ENCODE peak calls at places on chromosomes 2 and 18, in nine cellular contexts. A is AG10803, K is A673, F is fibroblast of pulmonary artery, J is fibroblast of the aortic adventitia, P is GM12865, G is PC-9, M is cardiac muscle cell, N is suprapubic skin. L is an unnamed sample.

GRCh38 chr18:30903566-30903965 is 139.0 kb downstream of the DSC3 start:
- DNase-seq in A (no peak), K (no peak), F (no peak), J (no peak), P (peak; percentile 27), G (no peak), M (no peak), N (no peak), L (peak; percentile 99)

GRCh38 chr18:31825772-31826171 is 65.1 kb upstream of the SLC25A52 start:
- DNase-seq in A (no peak), K (no peak), F (no peak), J (no peak), P (peak; percentile 48), G (no peak), M (no peak), N (no peak), L (no peak)

GRCh38 chr18:77374106-77374505 is 124.5 kb downstream of the GALR1 start:
- DNase-seq in A (no peak), K (no peak), F (no peak), J (no peak), P (no peak), G (no peak), M (no peak), N (no peak), L (no peak)

GRCh38 chr18:9321017-9321452 is 13.5 kb upstream of the TWSG1 start:
- DNase-seq in A (peak; percentile 80), K (peak; percentile 66), F (peak; percentile 69), J (peak; percentile 78), P (no peak), G (no peak), M (peak; percentile 81), N (no peak), L (no peak)

GRCh38 chr18:11849845-11850747 is 1.1 kb upstream of the CHMP1B start:
- DNase-seq in A (peak; percentile 94), K (peak; percentile 63), F (peak; percentile 95), J (peak; percentile 93), P (peak; percentile 5), G (peak; percentile 93), M (peak; percentile 96), N (peak; percentile 90), L (peak; percentile 91)

GRCh38 chr2:120761164-120761861 is 25.6 kb downstream of the GLI2 start:
- DNase-seq in A (no peak), K (no peak), F (no peak), J (no peak), P (no peak), G (no peak), M (no peak), N (peak; percentile 72), L (no peak)

GRCh38 chr2:111017034-111017640 is 103.6 kb upstream of the BCL2L11 start:
- DNase-seq in A (no peak), K (no peak), F (no peak), J (no peak), P (no peak), G (no peak), M (no peak), N (no peak), L (no peak)

GRCh38 chr2:10009811-10010781 is 33.3 kb upstream of the KLF11 start:
- DNase-seq in A (peak; percentile 81), K (no peak), F (peak; percentile 36), J (peak; percentile 67), P (no peak), G (no peak), M (peak; percentile 77), N (peak; percentile 75), L (no peak)

GRCh38 chr18:3051718-3052410 is 38.9 kb upstream of the LPIN2 start:
- DNase-seq in A (no peak), K (no peak), F (no peak), J (no peak), P (no peak), G (peak; percentile 92), M (no peak), N (no peak), L (peak; percentile 47)

GRCh38 chr18:48820483-48821250 is 130.1 kb downstream of the SMAD7 start:
- DNase-seq in A (no peak), K (no peak), F (no peak), J (no peak), P (peak; percentile 93), G (no peak), M (no peak), N (peak; percentile 78), L (no peak)

GRCh38 chr2:117936871-117937428 is 76.9 kb downstream of the CCDC93 start:
- DNase-seq in A (peak; percentile 21), K (no peak), F (no peak), J (peak; percentile 15), P (no peak), G (no peak), M (peak; percentile 18), N (no peak), L (no peak)

GRCh38 chr2:232843860-232844259 is 26.2 kb upstream of the SNORC start:
- DNase-seq in A (no peak), K (no peak), F (no peak), J (no peak), P (no peak), G (no peak), M (no peak), N (no peak), L (no peak)

GRCh38 chr18:76365561-76365960 is 129.5 kb downstream of the ZNF516 start:
- DNase-seq in A (no peak), K (no peak), F (no peak), J (no peak), P (no peak), G (no peak), M (no peak), N (no peak), L (no peak)

DNA sequence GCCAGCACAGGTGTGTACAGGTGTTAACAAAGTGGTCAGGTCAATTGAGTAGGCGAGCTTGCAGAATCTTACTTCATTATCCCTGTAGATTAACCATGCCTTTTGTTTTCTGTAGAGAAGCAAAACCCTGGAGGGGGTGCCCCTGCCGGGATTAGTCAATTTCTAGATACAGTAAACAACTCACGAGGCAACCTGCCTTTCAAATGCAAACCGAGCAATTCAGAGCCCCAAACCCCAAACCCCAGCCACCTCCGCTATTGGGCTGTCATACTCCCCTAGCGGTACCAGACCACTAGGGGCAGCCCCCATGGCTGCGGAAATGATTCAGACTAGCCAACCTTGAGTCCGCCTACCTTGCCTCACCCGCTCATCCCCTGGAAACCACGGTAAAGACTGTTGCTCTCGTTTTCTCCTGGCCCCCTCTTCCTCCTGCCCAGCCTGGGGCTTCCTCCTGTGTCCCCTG is 61.4 kb upstream of the KIF5C start:
- DNase-seq in A (no peak), K (no peak), F (no peak), J (no peak), P (peak; percentile 90), G (no peak), M (no peak), N (no peak), L (no peak)
- TF ChIP-seq CTCF in A (no peak), K (no peak), F (no peak), J (no peak), P (peak; percentile 74), G (no peak), M (no peak), N (no peak), L (no peak)

DNA sequence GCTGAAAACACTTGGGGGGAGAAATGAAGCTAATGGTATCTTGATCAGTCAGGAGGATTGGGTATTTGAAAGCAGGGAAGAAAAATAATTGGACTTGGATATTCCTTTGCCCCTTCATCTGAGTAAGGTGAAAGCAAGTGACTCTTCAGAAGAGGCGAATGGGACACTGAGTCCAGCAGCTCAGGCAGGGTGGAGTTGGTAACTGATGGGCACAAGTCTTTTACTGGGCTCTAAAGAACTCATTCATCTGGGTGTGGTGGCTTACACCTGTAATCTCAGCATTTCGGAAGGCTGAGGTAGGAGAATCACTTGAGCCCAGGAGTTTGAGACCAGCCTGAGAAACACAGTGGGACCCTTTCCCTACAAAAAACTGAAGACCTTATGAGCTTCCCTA is 11.2 kb downstream of the CFLAR start:
- DNase-seq in A (no peak), K (no peak), F (no peak), J (no peak), P (peak; percentile 61), G (no peak), M (no peak), N (no peak), L (no peak)
- H3K4me3 ChIP-seq in A (peak overlapping the region; percentile 36), K (peak overlapping the region; percentile 16), F (peak overlapping the region; percentile 21), J (no peak overlapping the region), P (peak overlapping the region; percentile 88), G (no peak overlapping the region), M (no peak overlapping the region), N (peak overlapping the region; percentile 36), L (no peak overlapping the region)

GRCh38 chr2:132437852-132438649 is 21.4 kb downstream of the GPR39 start:
- DNase-seq in A (no peak), K (no peak), F (no peak), J (no peak), P (no peak), G (no peak), M (no peak), N (no peak), L (no peak)

GRCh38 chr2:132441051-132441450 is 24.4 kb downstream of the GPR39 start:
- DNase-seq in A (no peak), K (peak; percentile 25), F (no peak), J (no peak), P (no peak), G (no peak), M (no peak), N (no peak), L (no peak)

GRCh38 chr2:132438650-132439030 is 22.0 kb downstream of the GPR39 start:
- DNase-seq in A (peak; percentile 76), K (peak; percentile 91), F (peak; percentile 86), J (peak; percentile 87), P (no peak), G (peak; percentile 98), M (peak; percentile 58), N (no peak), L (peak; percentile 98)

GRCh38 chr2:132443106-132443505 is 26.5 kb downstream of the GPR39 start:
- DNase-seq in A (no peak), K (no peak), F (no peak), J (no peak), P (no peak), G (no peak), M (no peak), N (no peak), L (no peak)

GRCh38 chr2:132439703-132440398 is 23.2 kb downstream of the GPR39 start:
- DNase-seq in A (peak; percentile 26), K (peak; percentile 68), F (peak; percentile 32), J (peak; percentile 29), P (no peak), G (peak; percentile 93), M (no peak), N (no peak), L (peak; percentile 75)
- TF ChIP-seq CTCF in A (no peak), K (no peak), F (no peak), J (no peak), P (no peak), G (no peak), M (no peak), N (no peak), L (no peak)

DNA sequence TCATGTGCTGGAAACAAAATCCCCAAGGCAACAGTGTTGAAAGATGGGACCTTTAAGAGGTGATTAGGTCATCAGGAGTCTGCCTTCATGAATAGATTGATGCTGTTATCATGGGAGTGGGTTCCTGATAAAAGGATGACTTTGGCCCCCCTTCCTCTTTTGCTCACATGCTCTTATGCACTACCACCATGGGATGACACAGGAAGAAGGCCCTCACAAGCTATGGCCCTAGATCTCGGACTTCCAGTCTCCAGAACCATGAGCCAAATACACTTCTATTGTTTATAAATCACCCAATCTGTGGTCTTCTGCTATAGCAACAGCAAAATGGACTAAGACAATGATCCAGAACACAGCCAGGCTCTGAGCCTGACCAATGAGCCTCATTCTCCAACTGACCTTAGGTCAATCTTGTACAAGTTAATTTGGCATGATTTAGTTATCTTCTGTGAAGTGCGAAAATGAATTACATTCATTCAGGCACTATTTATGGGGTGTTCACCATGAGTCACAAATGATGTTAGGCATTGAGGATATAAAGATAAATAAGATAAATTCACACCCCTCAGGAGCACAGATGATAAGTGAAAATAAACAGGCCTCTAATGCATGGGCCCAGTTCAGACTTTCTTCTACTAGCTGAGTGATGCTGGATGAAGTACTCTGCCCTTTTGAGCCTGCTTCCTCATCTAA is 37.7 kb upstream of the NT5C1B start:
- DNase-seq in A (no peak), K (no peak), F (peak; percentile 33), J (peak; percentile 65), P (no peak), G (no peak), M (peak; percentile 30), N (no peak), L (no peak)
- H3K4me3 ChIP-seq in A (no peak overlapping the region), K (no peak overlapping the region), F (no peak overlapping the region), J (no peak overlapping the region), P (no peak overlapping the region), G (no peak overlapping the region), M (no peak overlapping the region), N (no peak overlapping the region), L (no peak overlapping the region)

L was measured in epithelial cell of esophagus.